ENCODE peak calls at places on chromosomes 5 and 9, in nine cellular contexts. One of them, this sample, is unnamed.

GRCh38 chr5:157516016-157516415 is 56.0 kb downstream of the NIPAL4 start:
- DNase-seq in central memory CD4-positive, alpha-beta T cell: no peak
- DNase-seq in fibroblast of pulmonary artery: peak; percentile 78
- DNase-seq in HCT116: no peak
- DNase-seq in H54: peak; percentile 76
- DNase-seq in GM19239: no peak
- DNase-seq in GM23338: no peak
- DNase-seq in astrocyte of the spinal cord: peak; percentile 91
- DNase-seq in skeletal muscle cell: peak; percentile 78
- DNase-seq in this sample: peak; percentile 26

GRCh38 chr9:120446681-120447080 is 133.3 kb downstream of the CDK5RAP2 start:
- DNase-seq in central memory CD4-positive, alpha-beta T cell: no peak
- DNase-seq in fibroblast of pulmonary artery: peak; percentile 76
- DNase-seq in HCT116: no peak
- DNase-seq in H54: no peak
- DNase-seq in GM19239: no peak
- DNase-seq in GM23338: no peak
- DNase-seq in astrocyte of the spinal cord: no peak
- DNase-seq in skeletal muscle cell: no peak
- DNase-seq in this sample: no peak

GRCh38 chr9:116039893-116040292 is 113.7 kb upstream of the PAPPA start:
- DNase-seq in central memory CD4-positive, alpha-beta T cell: no peak
- DNase-seq in fibroblast of pulmonary artery: no peak
- DNase-seq in HCT116: no peak
- DNase-seq in H54: no peak
- DNase-seq in GM19239: no peak
- DNase-seq in GM23338: no peak
- DNase-seq in astrocyte of the spinal cord: no peak
- DNase-seq in skeletal muscle cell: no peak
- DNase-seq in this sample: no peak

GRCh38 chr9:68690088-68690487 is 15.0 kb upstream of the PIP5K1B start:
- DNase-seq in central memory CD4-positive, alpha-beta T cell: no peak
- DNase-seq in fibroblast of pulmonary artery: peak; percentile 11
- DNase-seq in HCT116: no peak
- DNase-seq in H54: no peak
- DNase-seq in GM19239: no peak
- DNase-seq in GM23338: peak; percentile 41
- DNase-seq in astrocyte of the spinal cord: no peak
- DNase-seq in skeletal muscle cell: no peak
- DNase-seq in this sample: no peak

GRCh38 chr5:180251887-180252286 is 40.0 kb downstream of the MAPK9 start:
- DNase-seq in central memory CD4-positive, alpha-beta T cell: no peak
- DNase-seq in fibroblast of pulmonary artery: no peak
- DNase-seq in HCT116: no peak
- DNase-seq in H54: no peak
- DNase-seq in GM19239: no peak
- DNase-seq in GM23338: no peak
- DNase-seq in astrocyte of the spinal cord: no peak
- DNase-seq in skeletal muscle cell: no peak
- DNase-seq in this sample: no peak

GRCh38 chr9:131965841-131966240 is 113.8 kb downstream of the MED27 start:
- DNase-seq in central memory CD4-positive, alpha-beta T cell: no peak
- DNase-seq in fibroblast of pulmonary artery: no peak
- DNase-seq in HCT116: no peak
- DNase-seq in H54: no peak
- DNase-seq in GM19239: no peak
- DNase-seq in GM23338: peak; percentile 49
- DNase-seq in astrocyte of the spinal cord: no peak
- DNase-seq in skeletal muscle cell: no peak
- DNase-seq in this sample: no peak

GRCh38 chr5:156411131-156411727 is 84.3 kb downstream of the SGCD start:
- DNase-seq in central memory CD4-positive, alpha-beta T cell: no peak
- DNase-seq in fibroblast of pulmonary artery: peak; percentile 47
- DNase-seq in HCT116: no peak
- DNase-seq in H54: no peak
- DNase-seq in GM19239: no peak
- DNase-seq in GM23338: no peak
- DNase-seq in astrocyte of the spinal cord: peak; percentile 45
- DNase-seq in skeletal muscle cell: peak; percentile 54
- DNase-seq in this sample: no peak

GRCh38 chr9:106228861-106229260 is 534.5 kb downstream of the TMEM38B start:
- DNase-seq in central memory CD4-positive, alpha-beta T cell: no peak
- DNase-seq in fibroblast of pulmonary artery: no peak
- DNase-seq in HCT116: no peak
- DNase-seq in H54: no peak
- DNase-seq in GM19239: no peak
- DNase-seq in GM23338: no peak
- DNase-seq in astrocyte of the spinal cord: no peak
- DNase-seq in skeletal muscle cell: no peak
- DNase-seq in this sample: peak; percentile 49

GRCh38 chr9:85742630-85742928 is 825 bp upstream of the AGTPBP1 start:
- DNase-seq in central memory CD4-positive, alpha-beta T cell: no peak
- DNase-seq in fibroblast of pulmonary artery: peak; percentile 74
- DNase-seq in HCT116: no peak
- DNase-seq in H54: no peak
- DNase-seq in GM19239: no peak
- DNase-seq in GM23338: no peak
- DNase-seq in astrocyte of the spinal cord: peak; percentile 65
- DNase-seq in skeletal muscle cell: peak; percentile 64
- DNase-seq in this sample: no peak

GRCh38 chr5:171826132-171826531 is 40.5 kb downstream of the SMIM23 start:
- DNase-seq in central memory CD4-positive, alpha-beta T cell: no peak
- DNase-seq in fibroblast of pulmonary artery: no peak
- DNase-seq in HCT116: no peak
- DNase-seq in H54: no peak
- DNase-seq in GM19239: no peak
- DNase-seq in GM23338: no peak
- DNase-seq in astrocyte of the spinal cord: no peak
- DNase-seq in skeletal muscle cell: no peak
- DNase-seq in this sample: no peak

GRCh38 chr9:107270082-107270481 is 13.0 kb upstream of the RAD23B start:
- DNase-seq in central memory CD4-positive, alpha-beta T cell: no peak
- DNase-seq in fibroblast of pulmonary artery: no peak
- DNase-seq in HCT116: no peak
- DNase-seq in H54: no peak
- DNase-seq in GM19239: no peak
- DNase-seq in GM23338: no peak
- DNase-seq in astrocyte of the spinal cord: no peak
- DNase-seq in skeletal muscle cell: no peak
- DNase-seq in this sample: no peak

GRCh38 chr5:141513021-141513626 is 24.2 kb downstream of the PCDHGC5 start:
- DNase-seq in central memory CD4-positive, alpha-beta T cell: no peak
- DNase-seq in fibroblast of pulmonary artery: peak; percentile 51
- DNase-seq in HCT116: no peak
- DNase-seq in H54: no peak
- DNase-seq in GM19239: no peak
- DNase-seq in GM23338: peak; percentile 51
- DNase-seq in astrocyte of the spinal cord: peak; percentile 46
- DNase-seq in skeletal muscle cell: no peak
- DNase-seq in this sample: peak; percentile 44

GRCh38 chr5:177399903-177400868 is at the start of gene PFN3:
- DNase-seq in central memory CD4-positive, alpha-beta T cell: no peak
- DNase-seq in fibroblast of pulmonary artery: peak; percentile 39
- DNase-seq in HCT116: no peak
- DNase-seq in H54: no peak
- DNase-seq in GM19239: no peak
- DNase-seq in GM23338: peak; percentile 90
- DNase-seq in astrocyte of the spinal cord: peak; percentile 27
- DNase-seq in skeletal muscle cell: no peak
- DNase-seq in this sample: no peak

GRCh38 chr5:111563041-111563822 is 50.9 kb upstream of the STARD4 start:
- DNase-seq in central memory CD4-positive, alpha-beta T cell: no peak
- DNase-seq in fibroblast of pulmonary artery: peak; percentile 99
- DNase-seq in HCT116: no peak
- DNase-seq in H54: no peak
- DNase-seq in GM19239: no peak
- DNase-seq in GM23338: no peak
- DNase-seq in astrocyte of the spinal cord: peak; percentile 79
- DNase-seq in skeletal muscle cell: peak; percentile 59
- DNase-seq in this sample: no peak

GRCh38 chr9:31034311-31034710 is 1350.1 kb upstream of the ACO1 start:
- DNase-seq in central memory CD4-positive, alpha-beta T cell: no peak
- DNase-seq in fibroblast of pulmonary artery: peak; percentile 15
- DNase-seq in HCT116: no peak
- DNase-seq in H54: no peak
- DNase-seq in GM19239: no peak
- DNase-seq in GM23338: peak; percentile 12
- DNase-seq in astrocyte of the spinal cord: no peak
- DNase-seq in skeletal muscle cell: no peak
- DNase-seq in this sample: no peak

GRCh38 chr9:138075496-138075895 is 197.9 kb downstream of the CACNA1B start:
- DNase-seq in central memory CD4-positive, alpha-beta T cell: no peak
- DNase-seq in fibroblast of pulmonary artery: no peak
- DNase-seq in HCT116: no peak
- DNase-seq in H54: no peak
- DNase-seq in GM19239: no peak
- DNase-seq in GM23338: no peak
- DNase-seq in astrocyte of the spinal cord: no peak
- DNase-seq in skeletal muscle cell: no peak
- DNase-seq in this sample: no peak

GRCh38 chr9:97635026-97635425 is 1.4 kb downstream of the NCBP1 start:
- DNase-seq in central memory CD4-positive, alpha-beta T cell: no peak
- DNase-seq in fibroblast of pulmonary artery: no peak
- DNase-seq in HCT116: no peak
- DNase-seq in H54: no peak
- DNase-seq in GM19239: no peak
- DNase-seq in GM23338: no peak
- DNase-seq in astrocyte of the spinal cord: no peak
- DNase-seq in skeletal muscle cell: no peak
- DNase-seq in this sample: no peak